ENCODE peak calls at places on chromosomes 5 and 9, in four cellular contexts. F is suprapubic skin, P is AG09309, H is heart left ventricle. E is an unnamed sample.

GRCh38 chr5:60357302-60357701 is 342.7 kb downstream of the DEPDC1B start:
- DNase-seq in P (no peak), H (no peak), F (no peak), E (no peak)

GRCh38 chr5:62558941-62559340 is 19.7 kb upstream of the LRRC70 start:
- DNase-seq in P (no peak), H (no peak), F (no peak), E (no peak)

GRCh38 chr5:103690676-103691075 is 128.1 kb upstream of the NUDT12 start:
- DNase-seq in P (no peak), F (no peak), H (no peak), E (no peak)

GRCh38 chr9:131279196-131279926 is 3.1 kb upstream of the FAM78A start:
- DNase-seq in F (no peak), P (no peak), H (no peak), E (no peak)

GRCh38 chr5:37090781-37091180 is 158.4 kb downstream of the CPLANE1 start:
- DNase-seq in F (no peak), P (no peak), H (no peak), E (no peak)

GRCh38 chr9:69030851-69031645 is 4.5 kb upstream of the FXN start:
- DNase-seq in F (no peak), H (no peak), P (no peak), E (no peak)

GRCh38 chr5:126446498-126447224 is 23.5 kb downstream of the GRAMD2B start:
- DNase-seq in F (no peak), H (no peak), P (peak; percentile 86), E (no peak)

GRCh38 chr5:169719360-169720314 is 82.6 kb downstream of the DOCK2 start:
- DNase-seq in P (no peak), H (no peak), F (no peak), E (no peak)

GRCh38 chr5:15300141-15300540 is 199.8 kb upstream of the FBXL7 start:
- DNase-seq in P (no peak), H (no peak), F (no peak), E (no peak)

GRCh38 chr5:84239509-84239908 is 145.2 kb downstream of the EDIL3 start:
- DNase-seq in H (no peak), P (peak; percentile 11), F (no peak), E (no peak)

GRCh38 chr9:91810286-91810905 is 139.6 kb downstream of the ROR2 start:
- DNase-seq in P (no peak), F (no peak), H (no peak), E (no peak)

GRCh38 chr9:134735441-134736175 is 94.0 kb downstream of the COL5A1 start:
- DNase-seq in P (no peak), F (peak; percentile 60), H (peak; percentile 84), E (no peak)

GRCh38 chr5:1495525-1495897 is 28.2 kb downstream of the LPCAT1 start:
- DNase-seq in F (no peak), H (no peak), P (no peak), E (no peak)

GRCh38 chr9:125541840-125542243 is 165.2 kb downstream of the MAPKAP1 start:
- DNase-seq in P (no peak), F (no peak), H (peak; percentile 44), E (no peak)

GRCh38 chr9:12973702-12974101 is 198.9 kb downstream of the LURAP1L start:
- DNase-seq in F (no peak), H (no peak), P (no peak), E (no peak)

GRCh38 chr5:27034531-27034930 is 3.9 kb downstream of the CDH9 start:
- DNase-seq in P (no peak), F (no peak), H (no peak), E (no peak)

GRCh38 chr9:133347515-133347984 is 381 bp downstream of the MED22 start:
- DNase-seq in F (no peak), H (no peak), P (no peak), E (no peak)

GRCh38 chr9:72983512-72984021 is 30.7 kb upstream of the ALDH1A1 start:
- DNase-seq in P (no peak), H (no peak), F (no peak), E (no peak)

GRCh38 chr9:134590240-134591081 is 51.1 kb upstream of the COL5A1 start:
- DNase-seq in P (no peak), F (peak; percentile 58), H (no peak), E (no peak)

GRCh38 chr9:3027260-3027659 is 183.4 kb upstream of the PUM3 start:
- DNase-seq in H (no peak), P (no peak), F (no peak), E (no peak)

GRCh38 chr9:119349548-119349947 is 19.7 kb downstream of the BRINP1 start:
- DNase-seq in P (no peak), F (no peak), H (no peak), E (no peak)

DNA sequence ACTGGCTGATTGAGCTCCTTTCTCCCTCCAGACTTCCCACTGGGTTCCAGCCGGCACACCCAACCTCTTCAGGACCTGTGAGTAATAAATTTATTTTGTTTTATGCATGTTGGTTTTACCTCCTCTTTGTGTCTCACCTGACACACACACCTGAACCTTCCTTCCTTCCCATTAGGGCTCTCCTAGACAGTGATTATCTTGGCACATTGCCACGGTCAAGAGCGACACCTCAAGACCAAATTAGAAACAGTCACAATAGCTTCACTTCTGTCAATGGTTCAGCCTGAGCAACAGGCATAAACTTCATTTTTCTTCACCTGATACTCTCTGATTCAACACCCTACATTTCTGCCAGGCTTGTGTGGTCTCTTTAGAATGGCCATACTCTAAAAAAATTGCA is 296.3 kb upstream of the SMARCA2 start:
- DNase-seq in H (no peak), P (no peak), F (no peak), E (no peak)
- TF ChIP-seq CTCF in H (no peak), P (no peak), F (no peak), E (no peak)

GRCh38 chr5:10319202-10319851 is 11.6 kb upstream of the CMBL start:
- DNase-seq in H (no peak), F (no peak), P (no peak), E (no peak)
- TF ChIP-seq CTCF in H (no peak), F (no peak), P (no peak), E (peak; percentile 21)

DNA sequence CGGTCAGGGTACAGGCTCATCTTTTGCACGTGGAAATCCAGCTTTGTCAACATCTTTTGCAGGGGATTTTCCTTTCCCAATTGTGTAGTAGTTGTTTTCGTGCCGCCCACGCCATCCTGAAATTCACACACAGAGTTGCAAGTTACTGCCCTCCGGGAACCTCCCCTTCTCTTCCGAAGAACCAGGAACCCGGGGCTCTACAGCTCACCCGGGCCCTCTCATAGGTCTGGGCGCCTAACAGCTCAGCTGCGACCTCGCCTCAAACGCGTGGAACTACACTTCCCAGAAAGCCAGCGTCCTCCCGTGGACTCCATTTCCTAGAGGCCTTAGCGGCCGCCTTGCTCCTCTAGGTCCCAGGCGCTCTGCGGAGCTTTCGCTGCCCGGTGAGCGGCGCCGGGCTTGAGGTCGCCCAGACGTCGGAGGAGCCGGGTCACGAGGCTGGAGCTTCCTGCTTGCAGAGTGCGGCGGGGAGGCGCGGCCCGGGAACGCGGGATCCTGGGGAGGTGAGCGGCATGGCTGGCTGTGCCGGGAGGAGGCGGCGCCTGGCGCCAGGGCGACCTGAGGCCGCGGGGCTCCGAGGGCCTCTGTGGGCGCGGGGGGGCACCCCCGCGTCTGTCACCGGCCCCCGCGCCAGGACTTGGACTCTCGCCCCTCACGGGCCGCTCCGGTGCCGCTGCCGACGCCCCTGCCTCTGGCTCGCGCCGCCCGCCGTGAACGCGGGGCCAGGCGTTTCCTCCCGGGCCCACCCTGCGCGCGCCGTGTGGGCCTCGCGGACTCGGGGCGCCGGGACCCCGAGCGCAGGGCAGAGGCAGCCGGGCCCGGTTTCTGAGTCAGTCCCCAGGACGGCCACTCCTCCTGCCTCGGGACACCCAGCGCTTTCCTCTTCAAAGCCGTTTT is at the start of gene ZNF354B:
- DNase-seq in P (peak; percentile 74), F (peak; percentile 93), H (peak; percentile 91), E (peak; percentile 96)
- TF ChIP-seq CTCF in P (peak; percentile 17), F (no peak), H (no peak), E (peak; percentile 49)

GRCh38 chr5:174755103-174755502 is 30.7 kb downstream of the MSX2 start:
- DNase-seq in F (no peak), H (no peak), P (no peak), E (no peak)

GRCh38 chr5:174750720-174751119 is 26.3 kb downstream of the MSX2 start:
- DNase-seq in H (no peak), P (peak; percentile 44), F (no peak), E (no peak)

GRCh38 chr5:174745495-174745894 is 21.1 kb downstream of the MSX2 start:
- DNase-seq in P (no peak), F (no peak), H (no peak), E (no peak)

GRCh38 chr5:174752121-174752520 is 27.7 kb downstream of the MSX2 start:
- DNase-seq in P (no peak), H (no peak), F (no peak), E (no peak)

DNA sequence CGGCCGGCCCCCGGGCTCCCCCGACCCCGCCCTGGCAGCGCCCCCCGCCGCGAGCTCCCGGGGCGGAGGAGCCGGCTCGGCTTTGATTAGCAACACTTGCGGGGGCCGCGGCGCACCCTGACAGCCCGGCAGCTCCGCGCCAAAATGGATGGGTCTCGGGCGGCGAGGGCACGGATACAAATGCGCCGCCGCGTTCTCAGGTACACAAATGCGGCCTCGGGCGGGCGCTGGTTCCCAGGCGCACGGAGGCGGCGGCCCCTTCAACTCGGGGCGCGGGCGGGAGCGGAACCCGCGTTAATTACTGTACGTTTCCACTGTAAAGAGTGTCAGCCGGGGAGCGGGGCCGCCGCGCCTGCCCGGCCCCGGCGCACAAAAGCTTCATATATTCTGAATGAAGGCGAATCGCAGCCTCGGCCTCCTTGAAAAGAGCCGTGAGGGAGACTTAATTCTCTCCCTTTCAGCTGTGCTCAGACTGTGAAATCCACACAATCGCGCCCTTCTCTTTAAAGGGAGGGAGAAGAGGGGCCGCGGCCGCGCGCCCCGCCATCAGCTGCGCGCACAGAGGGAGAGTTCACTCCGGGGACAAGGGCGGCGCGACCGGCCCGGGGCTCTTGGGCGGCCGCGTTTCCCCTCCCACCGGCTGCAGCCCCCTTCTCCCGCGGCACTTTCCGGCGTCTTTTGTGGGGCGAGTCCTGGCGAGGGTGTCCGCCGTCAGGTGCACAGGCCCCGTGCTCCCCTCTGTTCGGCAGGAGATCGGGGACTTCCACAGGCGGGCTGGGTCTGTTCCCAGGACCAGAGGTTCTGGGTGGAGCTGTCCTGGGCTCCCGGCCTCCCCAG is 27.0 kb downstream of the MSX2 start:
- DNase-seq in F (no peak), P (no peak), H (no peak), E (no peak)
- TF ChIP-seq CTCF in F (no peak), P (no peak), H (no peak), E (no peak)

GRCh38 chr5:77630246-77631165 is 8.0 kb downstream of the OTP start:
- DNase-seq in P (no peak), F (no peak), H (no peak), E (no peak)
- TF ChIP-seq CTCF in P (peak; percentile 14), F (peak; percentile 11), H (peak; percentile 16), E (peak; percentile 52)